ENCODE peak calls at places on chromosomes 13 and 19, in five cellular contexts. I is endothelial cell of umbilical vein, N is cardiac muscle cell, U is adrenal gland, T is fibroblast of the aortic adventitia. E is an unnamed sample.

GRCh38 chr13:83377486-83377885 is 504.8 kb downstream of the SLITRK1 start:
- DNase-seq in I (no peak), N (peak; percentile 16), U (no peak), T (peak; percentile 59), E (peak; percentile 0)

GRCh38 chr13:91804724-91805123 is 406.3 kb downstream of the GPC5 start:
- DNase-seq in I (no peak), N (no peak), U (peak; percentile 54), T (no peak), E (no peak)

GRCh38 chr19:39430675-39431593 is 4.8 kb downstream of the RPS16 start:
- DNase-seq in I (peak; percentile 99), N (peak; percentile 98), U (no peak), T (peak; percentile 86), E (peak; percentile 98)

GRCh38 chr13:109803822-109804221 is 17.4 kb upstream of the IRS2 start:
- DNase-seq in I (no peak), N (no peak), U (no peak), T (no peak), E (no peak)

GRCh38 chr19:57192064-57192395 is 730 bp downstream of the ZNF264 start:
- DNase-seq in I (no peak), N (peak; percentile 9), U (no peak), T (peak; percentile 3), E (no peak)

GRCh38 chr19:1285737-1286360 is at the start of gene EFNA2:
- DNase-seq in I (no peak), N (no peak), U (no peak), T (no peak), E (no peak)

GRCh38 chr13:87972568-87972967 is 301.4 kb downstream of the SLITRK5 start:
- DNase-seq in I (no peak), N (no peak), U (no peak), T (no peak), E (no peak)

GRCh38 chr13:113822956-113823744 is 40.7 kb downstream of the GAS6 start:
- DNase-seq in I (no peak), N (no peak), U (no peak), T (no peak), E (no peak)

GRCh38 chr13:87089391-87089790 is 581.8 kb upstream of the SLITRK5 start:
- DNase-seq in I (no peak), N (peak; percentile 77), U (no peak), T (peak; percentile 64), E (peak; percentile 56)

GRCh38 chr13:33676045-33676699 is 141.8 kb upstream of the RFC3 start:
- DNase-seq in I (peak; percentile 10), N (peak; percentile 41), U (no peak), T (peak; percentile 8), E (peak; percentile 35)

GRCh38 chr13:106533101-106533939 is 2.1 kb downstream of the EFNB2 start:
- DNase-seq in I (peak; percentile 81), N (peak; percentile 90), U (peak; percentile 90), T (peak; percentile 76), E (peak; percentile 85)

GRCh38 chr19:11736696-11737095 is 2.0 kb downstream of the ZNF823 start:
- DNase-seq in I (no peak), N (peak; percentile 46), U (peak; percentile 57), T (peak; percentile 56), E (peak; percentile 46)

GRCh38 chr19:35889370-35890112 is 10.8 kb downstream of the NFKBID start:
- DNase-seq in I (no peak), N (no peak), U (no peak), T (no peak), E (no peak)

GRCh38 chr19:4976412-4977298 is 7.7 kb downstream of the KDM4B start:
- DNase-seq in I (peak; percentile 58), N (peak; percentile 99), U (peak; percentile 95), T (peak; percentile 98), E (peak; percentile 99)

GRCh38 chr19:48415869-48416268 is 22.4 kb downstream of the GRIN2D start:
- DNase-seq in I (no peak), N (no peak), U (no peak), T (no peak), E (no peak)

GRCh38 chr19:46823049-46823448 is 27.6 kb downstream of the AP2S1 start:
- DNase-seq in I (no peak), N (no peak), U (no peak), T (no peak), E (peak; percentile 30)

GRCh38 chr13:89733686-89734085 is 1613.8 kb upstream of the MIR17HG start:
- DNase-seq in I (no peak), N (no peak), U (no peak), T (no peak), E (no peak)

GRCh38 chr13:75050419-75051066 is 431.4 kb downstream of the TBC1D4 start:
- DNase-seq in I (no peak), N (peak; percentile 41), U (no peak), T (peak; percentile 3), E (peak; percentile 6)

GRCh38 chr13:106210327-106210726 is 325.1 kb downstream of the EFNB2 start:
- DNase-seq in I (no peak), N (peak; percentile 37), U (no peak), T (peak; percentile 1), E (peak; percentile 45)

GRCh38 chr19:28644261-28644660 is 568.7 kb downstream of the UQCRFS1 start:
- DNase-seq in I (no peak), N (no peak), U (no peak), T (no peak), E (no peak)

GRCh38 chr19:17076539-17076919 is 952 bp downstream of the MYO9B start:
- DNase-seq in I (peak; percentile 19), N (no peak), U (no peak), T (no peak), E (no peak)

GRCh38 chr13:37107868-37108267 is 2.4 kb upstream of the CSNK1A1L start:
- DNase-seq in I (no peak), N (no peak), U (no peak), T (no peak), E (no peak)

GRCh38 chr13:66574606-66575005 is 655.5 kb downstream of the PCDH9 start:
- DNase-seq in I (no peak), N (no peak), U (no peak), T (peak; percentile 3), E (no peak)

GRCh38 chr19:46221981-46222610 is 7.4 kb upstream of the IGFL1 start:
- DNase-seq in I (no peak), N (peak; percentile 76), U (peak; percentile 95), T (peak; percentile 66), E (peak; percentile 8)

GRCh38 chr13:98941536-98941935 is 36.3 kb downstream of the DOCK9 start:
- DNase-seq in I (no peak), N (no peak), U (no peak), T (no peak), E (no peak)

GRCh38 chr19:14337510-14337909 is 43.7 kb upstream of the ADGRE5 start:
- DNase-seq in I (peak; percentile 35), N (peak; percentile 30), U (no peak), T (peak; percentile 10), E (no peak)

GRCh38 chr19:56333506-56333905 is 18.9 kb upstream of the ZSCAN5A start:
- DNase-seq in I (peak; percentile 69), N (peak; percentile 78), U (peak; percentile 72), T (peak; percentile 66), E (peak; percentile 69)

GRCh38 chr19:47778954-47779351 is 450 bp downstream of the SELENOW start:
- DNase-seq in I (peak; percentile 34), N (peak; percentile 22), U (no peak), T (peak; percentile 52), E (peak; percentile 20)

GRCh38 chr19:9917322-9917721 is 19.0 kb downstream of the OLFM2 start:
- DNase-seq in I (peak; percentile 52), N (peak; percentile 58), U (peak; percentile 59), T (peak; percentile 52), E (peak; percentile 51)
- TF ChIP-seq CTCF in I (no peak), N (no peak), U (no peak), T (no peak), E (no peak)

DNA sequence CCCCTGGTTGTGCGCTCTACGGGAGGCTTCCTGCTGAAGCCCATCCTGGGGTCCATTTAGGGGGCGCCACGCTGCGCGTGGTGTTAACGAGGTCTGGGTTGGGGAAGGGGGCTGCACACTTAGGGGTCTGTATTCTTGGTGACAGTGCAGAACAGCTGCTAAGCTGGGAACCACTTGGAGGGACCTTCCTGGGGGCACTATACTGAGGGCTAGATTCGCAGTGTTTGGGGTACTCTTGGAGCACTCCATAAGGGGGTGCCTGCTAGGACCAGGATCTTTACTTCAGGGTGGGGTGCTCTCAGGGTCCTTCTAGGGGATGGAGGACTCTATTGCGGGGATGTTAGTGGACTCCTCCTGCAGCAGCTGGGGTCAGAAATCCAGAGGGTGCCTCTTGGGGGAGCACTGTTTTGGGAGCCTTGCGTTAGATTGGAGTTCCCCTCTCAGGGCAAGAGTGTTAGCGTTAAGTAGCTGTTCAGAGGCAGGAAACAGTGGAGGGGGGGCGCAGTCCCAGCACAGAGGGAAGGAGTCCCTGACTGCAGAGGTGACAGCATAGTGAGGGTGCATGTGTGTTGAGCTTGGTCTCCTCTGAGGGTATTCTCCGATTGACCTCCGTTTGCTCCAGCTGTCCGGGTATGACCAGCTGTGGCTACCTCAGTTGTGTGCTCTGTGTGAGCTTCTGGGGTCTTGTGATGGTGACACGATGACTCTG is 1.1 kb downstream of the PDE4A start:
- DNase-seq in I (no peak), N (no peak), U (no peak), T (no peak), E (no peak)
- H3K4me3 ChIP-seq in I (no peak overlapping the region), N (peak overlapping the region; percentile 26), U (no peak overlapping the region), T (no peak overlapping the region), E (no peak overlapping the region)

GRCh38 chr13:30398601-30399072 is 23.7 kb upstream of the UBE2L5 start:
- DNase-seq in I (no peak), N (peak; percentile 38), U (peak; percentile 82), T (peak; percentile 62), E (no peak)
- TF ChIP-seq CTCF in I (no peak), N (no peak), U (no peak), T (no peak), E (no peak)

DNA sequence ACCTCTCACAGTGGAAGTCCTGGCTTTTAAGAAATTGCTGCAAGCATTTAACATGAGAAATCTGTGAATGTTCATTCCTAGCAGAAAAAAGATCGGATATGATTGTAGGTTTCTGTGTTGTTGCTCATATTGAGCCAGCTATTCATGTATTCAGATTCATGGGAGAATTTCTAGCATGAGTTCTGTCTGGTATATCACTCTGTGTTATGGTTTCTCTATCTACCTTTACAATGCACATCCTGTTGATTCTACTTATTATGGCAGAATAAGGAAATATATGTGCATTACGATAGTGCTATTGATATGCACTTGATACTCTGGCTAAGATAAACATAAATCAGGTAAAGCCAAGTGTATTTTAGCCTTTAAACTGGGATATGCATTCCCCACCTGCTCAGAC is 138.2 kb downstream of the KCNRG start:
- DNase-seq in I (no peak), N (no peak), U (no peak), T (no peak), E (no peak)
- H3K4me3 ChIP-seq in I (no peak overlapping the region), N (no peak overlapping the region), U (no peak overlapping the region), T (no peak overlapping the region), E (no peak overlapping the region)

GRCh38 chr13:45584816-45585215 is 30.7 kb downstream of the ERICH6B start:
- DNase-seq in I (no peak), N (no peak), U (no peak), T (no peak), E (peak; percentile 27)
- TF ChIP-seq CTCF in I (no peak), N (no peak), U (no peak), T (no peak), E (peak; percentile 55)

E was measured in fibroblast of villous mesenchyme.